ENCODE peak calls at places on chromosomes 12 and 14, in four cellular contexts. One of them, this sample, is unnamed.

GRCh38 chr12:42812086-42812485 is 222.5 kb upstream of the PRICKLE1 start:
- DNase-seq in cardiac fibroblast: no peak
- DNase-seq in breast epithelium: no peak
- DNase-seq in choroid plexus epithelial cell: no peak
- DNase-seq in this sample: no peak

GRCh38 chr14:96660667-96661066 is 136.5 kb upstream of the VRK1 start:
- DNase-seq in cardiac fibroblast: no peak
- DNase-seq in breast epithelium: no peak
- DNase-seq in choroid plexus epithelial cell: no peak
- DNase-seq in this sample: no peak

GRCh38 chr12:121770802-121771625 is 22.5 kb downstream of the RHOF start:
- DNase-seq in cardiac fibroblast: no peak
- DNase-seq in breast epithelium: no peak
- DNase-seq in choroid plexus epithelial cell: no peak
- DNase-seq in this sample: no peak

GRCh38 chr12:40063424-40063823 is 42.5 kb downstream of the SLC2A13 start:
- DNase-seq in cardiac fibroblast: peak; percentile 48
- DNase-seq in breast epithelium: no peak
- DNase-seq in choroid plexus epithelial cell: no peak
- DNase-seq in this sample: no peak

GRCh38 chr14:22819191-22819988 is 4.2 kb upstream of the SLC7A7 start:
- DNase-seq in cardiac fibroblast: peak; percentile 77
- DNase-seq in breast epithelium: no peak
- DNase-seq in choroid plexus epithelial cell: peak; percentile 94
- DNase-seq in this sample: no peak

GRCh38 chr12:98653866-98654493 is 8.9 kb downstream of the APAF1 start:
- DNase-seq in cardiac fibroblast: peak; percentile 74
- DNase-seq in breast epithelium: no peak
- DNase-seq in choroid plexus epithelial cell: peak; percentile 85
- DNase-seq in this sample: peak; percentile 38

GRCh38 chr14:23114669-23115491 is 4.2 kb downstream of the CEBPE start:
- DNase-seq in cardiac fibroblast: peak; percentile 96
- DNase-seq in breast epithelium: peak; percentile 53
- DNase-seq in choroid plexus epithelial cell: peak; percentile 93
- DNase-seq in this sample: peak; percentile 66

GRCh38 chr12:75721790-75722189 is 210.4 kb upstream of the KRR1 start:
- DNase-seq in cardiac fibroblast: no peak
- DNase-seq in breast epithelium: no peak
- DNase-seq in choroid plexus epithelial cell: no peak
- DNase-seq in this sample: no peak

GRCh38 chr12:43942379-43942778 is 106.5 kb downstream of the TMEM117 start:
- DNase-seq in cardiac fibroblast: no peak
- DNase-seq in breast epithelium: no peak
- DNase-seq in choroid plexus epithelial cell: peak; percentile 15
- DNase-seq in this sample: no peak

GRCh38 chr14:21070610-21071224 is 613 bp downstream of the ARHGEF40 start:
- DNase-seq in cardiac fibroblast: peak; percentile 48
- DNase-seq in breast epithelium: peak; percentile 48
- DNase-seq in choroid plexus epithelial cell: peak; percentile 48
- DNase-seq in this sample: no peak

GRCh38 chr14:68775614-68776126 is 17.2 kb downstream of the ZFP36L1 start:
- DNase-seq in cardiac fibroblast: no peak
- DNase-seq in breast epithelium: no peak
- DNase-seq in choroid plexus epithelial cell: no peak
- DNase-seq in this sample: no peak
- TF ChIP-seq CTCF in cardiac fibroblast: peak; percentile 17
- TF ChIP-seq CTCF in breast epithelium: no peak
- TF ChIP-seq CTCF in choroid plexus epithelial cell: peak; percentile 1
- TF ChIP-seq CTCF in this sample: no peak

DNA sequence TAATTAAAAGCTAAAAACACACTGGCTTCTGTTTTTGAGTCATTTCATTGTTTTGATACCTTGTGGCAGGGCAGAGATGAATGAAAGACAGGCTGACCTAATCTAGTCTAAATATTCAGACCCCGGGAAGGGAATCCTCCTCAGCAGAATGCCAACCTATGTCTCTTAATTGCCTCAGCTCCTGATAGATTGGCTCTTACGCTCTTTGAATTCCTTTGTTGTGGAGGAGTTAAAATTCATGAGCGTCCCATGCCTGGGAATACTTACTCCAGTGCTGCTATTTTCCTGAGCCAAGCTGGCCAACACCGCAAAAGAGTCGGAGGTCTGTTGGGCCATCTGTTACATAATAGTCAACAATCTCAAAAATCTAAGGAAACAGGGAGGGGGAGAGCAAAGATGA is 182.7 kb downstream of the ASCL1 start:
- DNase-seq in cardiac fibroblast: no peak
- DNase-seq in breast epithelium: no peak
- DNase-seq in choroid plexus epithelial cell: no peak
- DNase-seq in this sample: no peak
- H3K4me3 ChIP-seq in cardiac fibroblast: no peak overlapping the region
- H3K4me3 ChIP-seq in breast epithelium: no peak overlapping the region
- H3K4me3 ChIP-seq in choroid plexus epithelial cell: no peak overlapping the region
- H3K4me3 ChIP-seq in this sample: no peak overlapping the region

DNA sequence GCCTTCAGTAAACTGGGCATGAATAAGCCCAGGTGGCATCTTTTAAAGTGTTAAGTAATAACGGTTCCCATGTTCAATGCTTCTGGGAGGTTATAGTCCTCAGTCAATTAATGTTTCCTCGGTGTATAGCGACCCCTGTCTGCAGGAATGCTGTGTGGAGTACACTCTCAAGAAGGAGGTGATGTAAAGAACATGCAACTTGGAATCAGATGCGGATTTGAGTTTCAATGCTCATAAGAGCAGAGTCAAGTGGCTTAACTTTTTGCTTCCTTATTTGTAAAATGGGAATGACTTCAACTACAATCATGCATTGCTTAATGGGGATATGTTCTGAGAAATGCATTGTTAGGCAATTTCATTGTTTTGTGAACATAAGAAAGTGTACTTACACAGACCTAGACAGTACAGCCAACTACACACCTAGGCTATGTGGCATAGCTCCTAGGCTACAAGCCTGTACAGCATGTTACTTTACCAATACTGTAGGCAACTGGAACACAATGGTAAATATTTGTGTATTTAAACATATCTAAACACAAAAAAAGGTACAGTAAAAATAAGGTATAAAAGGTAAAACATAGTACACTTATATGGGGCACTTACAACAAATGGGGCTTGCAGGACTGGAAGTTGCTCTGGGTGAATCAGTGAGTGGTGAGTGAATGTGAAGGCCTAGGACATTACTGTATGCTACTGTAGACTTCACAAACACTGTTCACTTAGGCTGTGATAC is 6.7 kb upstream of the MRPS35 start:
- DNase-seq in cardiac fibroblast: peak; percentile 96
- DNase-seq in breast epithelium: peak; percentile 30
- DNase-seq in choroid plexus epithelial cell: peak; percentile 95
- DNase-seq in this sample: peak; percentile 74
- TF ChIP-seq CTCF in cardiac fibroblast: peak; percentile 86
- TF ChIP-seq CTCF in breast epithelium: peak; percentile 77
- TF ChIP-seq CTCF in choroid plexus epithelial cell: peak; percentile 86
- TF ChIP-seq CTCF in this sample: peak; percentile 84

DNA sequence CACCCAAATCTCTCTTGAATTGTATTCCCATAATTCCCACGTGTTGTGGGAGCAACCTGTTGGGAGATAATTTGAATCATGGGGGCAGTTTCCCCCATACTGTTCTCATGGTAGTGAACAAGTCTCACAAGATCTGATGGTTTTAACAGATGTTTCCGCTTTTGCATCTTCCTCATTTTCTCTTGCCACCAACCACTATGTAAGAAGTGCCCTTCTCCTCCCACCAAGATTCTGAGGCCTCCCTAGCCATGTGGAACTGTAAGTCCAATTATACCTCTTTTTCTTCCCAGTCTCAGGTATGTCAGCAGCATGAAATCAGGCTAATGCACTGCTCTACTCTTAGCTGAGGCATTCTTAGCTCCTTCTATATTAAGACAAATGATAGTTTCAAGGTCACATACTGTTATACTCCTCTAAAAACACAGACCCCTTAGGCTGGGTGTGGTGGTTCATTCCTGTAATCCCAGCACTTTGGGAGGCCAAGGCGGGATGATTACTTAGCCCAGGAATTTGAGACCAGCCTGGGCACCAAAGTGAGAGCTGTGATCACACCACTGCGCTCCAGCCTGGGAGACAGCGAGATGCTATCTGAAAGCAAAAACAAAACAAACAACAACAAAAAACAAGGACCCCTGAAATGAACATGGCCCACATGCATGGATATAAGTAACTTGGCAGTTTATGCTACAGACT is 3.6 kb downstream of the SCAF11 start:
- DNase-seq in cardiac fibroblast: no peak
- DNase-seq in breast epithelium: no peak
- DNase-seq in choroid plexus epithelial cell: no peak
- DNase-seq in this sample: no peak
- H3K4me3 ChIP-seq in cardiac fibroblast: no peak overlapping the region
- H3K4me3 ChIP-seq in breast epithelium: no peak overlapping the region
- H3K4me3 ChIP-seq in choroid plexus epithelial cell: no peak overlapping the region
- H3K4me3 ChIP-seq in this sample: no peak overlapping the region